ENCODE peak calls at places on chromosomes 12 and 14, in nine cellular contexts. U is K562, Y is fibroblast of mammary gland, X is cardiac muscle cell, P is adrenal gland, F is MM.1S, C is fibroblast of pulmonary artery, D is cardiac fibroblast, V is left ventricle myocardium inferior. M is an unnamed sample.

GRCh38 chr12:67469666-67470065 is 178.9 kb upstream of the DYRK2 start:
- DNase-seq in P (no peak), Y (no peak), D (no peak), U (no peak), C (no peak), X (peak), F (no peak), V (no peak), M (no peak)

GRCh38 chr12:131363841-131364425 is 347.0 kb upstream of the SFSWAP start:
- DNase-seq in F (no peak), D (no peak), V (no peak), U (peak), C (no peak), Y (no peak), P (no peak), X (no peak), M (no peak)

GRCh38 chr14:61876362-61877049 is 114.3 kb downstream of the SNAPC1 start:
- DNase-seq in F (no peak), C (no peak), D (no peak), V (no peak), U (no peak), X (no peak), P (no peak), Y (no peak), M (peak)

GRCh38 chr14:87041290-87042020 is 951.5 kb downstream of the GALC start:
- DNase-seq in F (no peak), Y (no peak), C (no peak), P (no peak), V (no peak), U (no peak), X (no peak), D (no peak), M (no peak)

GRCh38 chr14:53951661-53952265 is 4.9 kb downstream of the BMP4 start:
- DNase-seq in D (no peak), Y (no peak), U (no peak), P (no peak), C (no peak), F (no peak), V (peak), X (peak), M (no peak)

GRCh38 chr12:1277905-1278304 is 286.9 kb downstream of the ERC1 start:
- DNase-seq in P (no peak), X (no peak), C (no peak), F (no peak), U (no peak), V (no peak), Y (no peak), D (no peak), M (peak)

GRCh38 chr12:110058875-110059615 is 10.7 kb upstream of the C12orf76 start:
- DNase-seq in C (no peak), U (no peak), D (no peak), Y (no peak), V (no peak), P (peak), F (no peak), X (no peak), M (no peak)

GRCh38 chr14:95480109-95480886 is 36.2 kb downstream of the SYNE3 start:
- DNase-seq in C (peak), U (no peak), D (peak), V (peak), Y (peak), X (peak), F (peak), P (peak), M (peak)

DNA sequence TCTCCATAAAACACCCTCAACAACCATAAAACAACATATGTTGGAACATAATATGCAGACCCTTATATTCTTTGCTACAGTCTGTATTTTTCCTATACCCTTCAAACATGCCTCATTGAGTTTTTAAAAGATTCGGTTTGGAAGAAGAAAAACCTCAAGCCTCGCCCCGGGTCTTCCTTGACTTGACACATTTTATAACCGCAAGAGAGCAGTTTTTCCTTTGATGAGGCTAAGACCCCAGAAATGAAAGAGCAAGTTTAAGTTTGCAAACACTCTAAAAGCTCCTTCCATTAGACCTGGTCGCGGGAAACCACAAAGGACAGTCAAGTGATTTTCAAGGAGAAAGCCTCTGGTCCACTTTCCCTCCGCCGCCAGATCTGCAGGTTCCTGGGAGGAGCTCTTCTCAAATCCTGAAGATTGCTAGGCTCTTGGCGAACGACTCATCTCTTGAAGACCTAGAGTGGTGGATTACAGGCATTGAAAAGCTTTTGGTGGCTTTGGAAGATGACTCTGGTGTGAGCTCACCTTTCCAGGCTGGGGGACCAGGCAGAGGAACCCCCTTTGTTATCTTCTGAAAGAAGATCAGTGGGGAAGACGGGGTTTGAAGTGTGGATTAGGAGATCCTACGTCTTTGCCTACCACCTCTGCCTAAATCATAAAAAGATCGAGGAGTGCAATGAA is at the start of gene ASCL4:
- DNase-seq in V (no peak), Y (no peak), U (no peak), C (no peak), D (no peak), X (no peak), P (no peak), F (no peak), M (no peak)
- H3K4me3 ChIP-seq in V (peak), Y (no peak), U (no peak), C (no peak), D (no peak), X (peak), P (no peak), F (no peak), M (no peak)

GRCh38 chr12:48982397-48983080 is 4.4 kb downstream of the WNT1 start:
- DNase-seq in D (no peak), V (no peak), Y (no peak), P (no peak), C (no peak), U (no peak), F (no peak), X (no peak), M (no peak)

GRCh38 chr12:48981757-48982157 is 3.6 kb downstream of the WNT1 start:
- DNase-seq in C (no peak), D (no peak), F (no peak), V (no peak), P (no peak), Y (no peak), U (no peak), X (no peak), M (no peak)

GRCh38 chr12:48980389-48980952 is 2.3 kb downstream of the WNT1 start:
- DNase-seq in U (no peak), C (no peak), P (no peak), D (no peak), Y (no peak), V (no peak), X (no peak), F (no peak), M (no peak)

GRCh38 chr12:48979602-48980388 is 1.7 kb downstream of the WNT1 start:
- DNase-seq in P (no peak), F (no peak), Y (no peak), C (no peak), U (no peak), X (no peak), D (no peak), V (no peak), M (peak)

GRCh38 chr12:48980953-48981756 is 3.0 kb downstream of the WNT1 start:
- DNase-seq in D (no peak), V (no peak), U (no peak), C (no peak), F (no peak), Y (no peak), X (no peak), P (peak), M (no peak)
- TF ChIP-seq CTCF in D (peak), V (peak), U (peak), C (no peak), F (peak), Y (no peak), X (peak), P (no peak), M (no peak)

GRCh38 chr14:100830681-100831080 is 4.8 kb downstream of the MEG3 start:
- DNase-seq in U (no peak), C (no peak), D (no peak), P (no peak), V (no peak), F (no peak), X (no peak), Y (no peak), M (no peak)
- H3K4me3 ChIP-seq in U (no peak), C (no peak), D (no peak), P (no peak), V (no peak), F (no peak), X (no peak), Y (no peak), M (no peak)

DNA sequence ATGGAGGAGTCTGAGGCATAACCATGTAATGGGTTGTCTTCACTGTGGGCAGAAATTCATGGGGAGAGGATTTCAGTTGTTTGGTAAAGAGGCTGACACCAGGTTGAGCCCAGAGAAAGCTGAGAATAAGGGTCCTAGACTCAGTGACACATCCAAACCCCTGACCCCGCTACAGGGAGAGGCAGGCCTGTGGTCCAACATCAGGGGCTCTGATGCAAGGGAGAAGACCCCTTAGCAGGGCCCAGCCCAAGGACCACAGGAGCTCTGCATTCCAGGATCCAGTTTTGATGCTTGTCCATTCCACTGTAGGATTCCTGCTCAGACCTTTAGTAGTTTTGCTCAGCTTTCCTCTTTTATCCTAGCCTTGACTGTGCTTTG is 15.5 kb downstream of the GPR68 start:
- DNase-seq in Y (no peak), X (no peak), P (no peak), F (no peak), V (no peak), U (no peak), C (no peak), D (no peak), M (no peak)
- TF ChIP-seq CTCF in Y (no peak), X (no peak), P (no peak), F (no peak), V (no peak), U (no peak), C (no peak), D (no peak), M (no peak)

GRCh38 chr14:70188292-70188607 is 501 bp downstream of the SLC8A3 start:
- DNase-seq in D (peak), P (no peak), X (peak), U (no peak), F (no peak), C (no peak), Y (no peak), V (no peak), M (peak)
- H3K4me3 ChIP-seq in D (peak), P (no peak), X (peak), U (no peak), F (no peak), C (peak), Y (peak), V (peak), M (peak)

DNA sequence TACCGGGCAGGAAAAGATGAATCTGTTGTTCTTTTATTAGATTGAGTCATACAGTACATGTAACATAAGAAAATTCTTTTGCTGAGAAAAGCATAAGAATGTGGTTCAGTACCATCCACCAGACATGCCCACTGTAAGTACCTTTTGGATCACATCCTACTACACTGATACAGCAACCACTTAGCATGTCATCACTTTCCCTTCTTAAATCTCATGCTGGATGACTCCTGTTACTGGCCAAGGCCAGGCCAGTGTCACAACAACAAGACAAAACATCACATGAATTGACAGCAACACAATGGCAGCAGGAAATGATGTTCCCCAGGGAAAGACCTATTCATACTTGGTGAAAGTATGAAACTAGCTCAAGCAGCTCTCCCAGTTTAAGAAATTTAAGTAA is 46.4 kb downstream of the STXBP6 start:
- DNase-seq in C (peak), X (peak), D (peak), F (no peak), P (no peak), V (no peak), Y (peak), U (no peak), M (no peak)
- TF ChIP-seq CTCF in C (no peak), X (no peak), D (no peak), F (no peak), P (no peak), V (no peak), Y (no peak), U (no peak), M (no peak)

GRCh38 chr14:96797188-96797942 is at the start of gene VRK1:
- DNase-seq in C (peak), X (peak), P (peak), Y (peak), D (peak), F (peak), V (peak), U (peak), M (peak)

GRCh38 chr14:96795443-96795842 is 1.7 kb upstream of the VRK1 start:
- DNase-seq in Y (no peak), C (no peak), D (no peak), X (no peak), P (no peak), F (no peak), U (peak), V (no peak), M (no peak)

GRCh38 chr14:96797943-96798349 is 764 bp downstream of the VRK1 start:
- DNase-seq in P (no peak), D (no peak), Y (no peak), X (no peak), V (no peak), U (no peak), C (no peak), F (peak), M (peak)

GRCh38 chr14:96799489-96800056 is 2.4 kb downstream of the VRK1 start:
- DNase-seq in X (no peak), V (no peak), U (no peak), C (no peak), F (no peak), D (no peak), Y (no peak), P (no peak), M (no peak)

DNA sequence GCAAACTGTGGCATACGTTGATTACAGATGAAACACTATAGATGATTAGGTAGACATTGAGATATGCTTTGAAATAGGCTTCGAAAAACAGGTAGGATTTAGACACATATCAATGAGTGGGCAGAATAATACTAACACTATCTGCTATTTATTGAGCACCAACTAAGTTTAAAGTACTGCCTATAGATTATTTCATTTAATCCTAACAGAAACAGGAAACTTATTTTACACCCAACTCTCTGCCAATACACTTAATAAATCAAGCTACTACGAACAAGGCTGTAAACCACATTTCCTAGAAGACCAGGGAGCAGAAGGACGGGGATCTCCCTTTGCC is 363 bp upstream of the VRK1 start:
- DNase-seq in F (no peak), U (no peak), V (no peak), Y (no peak), D (no peak), C (no peak), X (no peak), P (no peak), M (no peak)
- H3K4me3 ChIP-seq in F (no peak), U (no peak), V (peak), Y (peak), D (no peak), C (no peak), X (no peak), P (no peak), M (no peak)